ENCODE peak calls at places on chromosomes 13 and 19, in ten cellular contexts. One of them, this sample, is unnamed.

GRCh38 chr13:114155320-114155719 is 22.9 kb upstream of the RASA3 start:
- DNase-seq in stomach: no peak
- DNase-seq in breast epithelium: no peak
- DNase-seq in HepG2: no peak
- DNase-seq in prostate gland: no peak
- DNase-seq in K562: no peak
- DNase-seq in spleen: no peak
- DNase-seq in transverse colon: no peak
- DNase-seq in sigmoid colon: no peak
- DNase-seq in endothelial cell of umbilical vein: no peak
- DNase-seq in this sample: no peak

GRCh38 chr19:30225615-30226463 is 146.3 kb upstream of the ZNF536 start:
- DNase-seq in sigmoid colon: peak; percentile 44
- DNase-seq in spleen: no peak
- DNase-seq in K562: no peak
- DNase-seq in endothelial cell of umbilical vein: no peak
- DNase-seq in transverse colon: no peak
- DNase-seq in HepG2: no peak
- DNase-seq in stomach: no peak
- DNase-seq in prostate gland: no peak
- DNase-seq in breast epithelium: no peak
- DNase-seq in this sample: no peak

GRCh38 chr19:55460670-55461258 is 678 bp downstream of the ISOC2 start:
- DNase-seq in stomach: peak; percentile 78
- DNase-seq in endothelial cell of umbilical vein: peak; percentile 46
- DNase-seq in HepG2: peak; percentile 84
- DNase-seq in K562: peak; percentile 93
- DNase-seq in prostate gland: peak; percentile 68
- DNase-seq in sigmoid colon: peak; percentile 96
- DNase-seq in transverse colon: peak; percentile 86
- DNase-seq in breast epithelium: peak; percentile 82
- DNase-seq in spleen: peak; percentile 88
- DNase-seq in this sample: no peak

GRCh38 chr13:26551255-26551654 is 6.2 kb upstream of the WASF3 start:
- DNase-seq in endothelial cell of umbilical vein: no peak
- DNase-seq in stomach: no peak
- DNase-seq in spleen: no peak
- DNase-seq in prostate gland: no peak
- DNase-seq in K562: no peak
- DNase-seq in transverse colon: no peak
- DNase-seq in breast epithelium: no peak
- DNase-seq in HepG2: no peak
- DNase-seq in sigmoid colon: no peak
- DNase-seq in this sample: no peak

GRCh38 chr13:105969761-105970160 is 565.7 kb downstream of the EFNB2 start:
- DNase-seq in transverse colon: no peak
- DNase-seq in stomach: no peak
- DNase-seq in prostate gland: no peak
- DNase-seq in endothelial cell of umbilical vein: no peak
- DNase-seq in K562: no peak
- DNase-seq in spleen: no peak
- DNase-seq in sigmoid colon: no peak
- DNase-seq in breast epithelium: no peak
- DNase-seq in HepG2: no peak
- DNase-seq in this sample: no peak

GRCh38 chr13:75326173-75327131 is 155.5 kb downstream of the TBC1D4 start:
- DNase-seq in prostate gland: no peak
- DNase-seq in sigmoid colon: no peak
- DNase-seq in K562: peak; percentile 38
- DNase-seq in HepG2: no peak
- DNase-seq in endothelial cell of umbilical vein: peak; percentile 87
- DNase-seq in breast epithelium: no peak
- DNase-seq in stomach: no peak
- DNase-seq in spleen: peak; percentile 77
- DNase-seq in transverse colon: no peak
- DNase-seq in this sample: peak; percentile 20

GRCh38 chr19:28556371-28556770 is 656.6 kb downstream of the UQCRFS1 start:
- DNase-seq in breast epithelium: no peak
- DNase-seq in transverse colon: no peak
- DNase-seq in spleen: no peak
- DNase-seq in sigmoid colon: no peak
- DNase-seq in HepG2: no peak
- DNase-seq in K562: no peak
- DNase-seq in endothelial cell of umbilical vein: no peak
- DNase-seq in stomach: no peak
- DNase-seq in prostate gland: no peak
- DNase-seq in this sample: no peak

GRCh38 chr19:7230826-7231225 is 63.4 kb downstream of the INSR start:
- DNase-seq in K562: no peak
- DNase-seq in stomach: peak; percentile 29
- DNase-seq in prostate gland: no peak
- DNase-seq in spleen: no peak
- DNase-seq in endothelial cell of umbilical vein: no peak
- DNase-seq in sigmoid colon: peak; percentile 92
- DNase-seq in breast epithelium: no peak
- DNase-seq in transverse colon: no peak
- DNase-seq in HepG2: no peak
- DNase-seq in this sample: no peak

GRCh38 chr19:18543814-18544475 is 572 bp upstream of the FKBP8 start:
- DNase-seq in K562: peak; percentile 97
- DNase-seq in prostate gland: no peak
- DNase-seq in HepG2: peak; percentile 23
- DNase-seq in stomach: peak; percentile 51
- DNase-seq in endothelial cell of umbilical vein: peak; percentile 38
- DNase-seq in sigmoid colon: peak; percentile 78
- DNase-seq in spleen: peak; percentile 89
- DNase-seq in transverse colon: peak; percentile 82
- DNase-seq in breast epithelium: no peak
- DNase-seq in this sample: peak; percentile 80

GRCh38 chr19:52527134-52527953 is at the start of gene ZNF808:
- DNase-seq in K562: peak; percentile 90
- DNase-seq in sigmoid colon: peak; percentile 98
- DNase-seq in spleen: peak; percentile 100
- DNase-seq in HepG2: peak; percentile 85
- DNase-seq in breast epithelium: peak; percentile 98
- DNase-seq in transverse colon: peak; percentile 99
- DNase-seq in stomach: peak; percentile 98
- DNase-seq in prostate gland: peak; percentile 94
- DNase-seq in endothelial cell of umbilical vein: peak; percentile 88
- DNase-seq in this sample: peak; percentile 82
- TF ChIP-seq POLR2A in K562: peak; percentile 81
- TF ChIP-seq POLR2A in sigmoid colon: peak; percentile 34
- TF ChIP-seq POLR2A in spleen: peak; percentile 57
- TF ChIP-seq POLR2A in HepG2: peak; percentile 65
- TF ChIP-seq POLR2A in breast epithelium: no peak
- TF ChIP-seq POLR2A in transverse colon: peak; percentile 82
- TF ChIP-seq POLR2A in stomach: no peak
- TF ChIP-seq POLR2A in prostate gland: peak; percentile 35
- TF ChIP-seq POLR2A in endothelial cell of umbilical vein: peak; percentile 78
- TF ChIP-seq POLR2A in this sample: peak; percentile 74

GRCh38 chr19:10660346-10660745 is 6.2 kb downstream of the ILF3 start:
- DNase-seq in HepG2: no peak
- DNase-seq in endothelial cell of umbilical vein: no peak
- DNase-seq in K562: no peak
- DNase-seq in prostate gland: no peak
- DNase-seq in breast epithelium: no peak
- DNase-seq in sigmoid colon: no peak
- DNase-seq in transverse colon: no peak
- DNase-seq in stomach: no peak
- DNase-seq in spleen: no peak
- DNase-seq in this sample: no peak

GRCh38 chr19:10667867-10668266 is 13.7 kb downstream of the ILF3 start:
- DNase-seq in HepG2: no peak
- DNase-seq in sigmoid colon: no peak
- DNase-seq in prostate gland: no peak
- DNase-seq in spleen: no peak
- DNase-seq in stomach: no peak
- DNase-seq in breast epithelium: no peak
- DNase-seq in endothelial cell of umbilical vein: no peak
- DNase-seq in transverse colon: no peak
- DNase-seq in K562: no peak
- DNase-seq in this sample: no peak

GRCh38 chr19:10662384-10663251 is 8.5 kb downstream of the ILF3 start:
- DNase-seq in breast epithelium: no peak
- DNase-seq in endothelial cell of umbilical vein: no peak
- DNase-seq in stomach: no peak
- DNase-seq in spleen: no peak
- DNase-seq in HepG2: no peak
- DNase-seq in sigmoid colon: no peak
- DNase-seq in transverse colon: no peak
- DNase-seq in K562: no peak
- DNase-seq in prostate gland: no peak
- DNase-seq in this sample: no peak

DNA sequence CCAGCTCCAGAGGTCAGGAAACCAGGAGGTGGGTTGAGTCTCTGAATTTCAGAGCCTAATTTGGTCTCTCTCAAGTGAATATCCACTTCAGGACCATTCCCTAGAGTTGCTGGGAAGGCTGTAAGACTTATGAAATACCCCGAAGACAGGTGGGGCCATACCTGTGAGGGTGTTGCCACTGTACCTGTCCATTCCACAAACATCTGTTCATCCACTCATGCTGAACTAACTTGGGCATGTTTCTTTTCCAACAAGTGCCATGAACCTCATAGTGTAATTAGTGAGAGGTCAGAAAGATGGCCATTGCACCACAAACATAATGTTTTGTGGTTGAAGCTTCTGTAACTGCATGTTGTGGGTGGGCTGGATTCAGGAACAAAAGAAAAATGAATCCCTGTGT is 7.8 kb downstream of the ILF3 start:
- DNase-seq in endothelial cell of umbilical vein: no peak
- DNase-seq in breast epithelium: no peak
- DNase-seq in transverse colon: no peak
- DNase-seq in K562: no peak
- DNase-seq in HepG2: no peak
- DNase-seq in spleen: no peak
- DNase-seq in sigmoid colon: no peak
- DNase-seq in prostate gland: no peak
- DNase-seq in stomach: no peak
- DNase-seq in this sample: no peak
- TF ChIP-seq POLR2AphosphoS5 in endothelial cell of umbilical vein: no peak
- TF ChIP-seq POLR2AphosphoS5 in breast epithelium: no peak
- TF ChIP-seq POLR2AphosphoS5 in transverse colon: no peak
- TF ChIP-seq POLR2AphosphoS5 in K562: no peak
- TF ChIP-seq POLR2AphosphoS5 in HepG2: no peak
- TF ChIP-seq POLR2AphosphoS5 in spleen: no peak
- TF ChIP-seq POLR2AphosphoS5 in sigmoid colon: no peak
- TF ChIP-seq POLR2AphosphoS5 in prostate gland: no peak
- TF ChIP-seq POLR2AphosphoS5 in stomach: no peak
- TF ChIP-seq POLR2AphosphoS5 in this sample: no peak

GRCh38 chr13:39468306-39468705 is 134.7 kb downstream of the LHFPL6 start:
- DNase-seq in HepG2: no peak
- DNase-seq in endothelial cell of umbilical vein: no peak
- DNase-seq in breast epithelium: no peak
- DNase-seq in prostate gland: no peak
- DNase-seq in sigmoid colon: no peak
- DNase-seq in spleen: no peak
- DNase-seq in stomach: no peak
- DNase-seq in transverse colon: no peak
- DNase-seq in K562: no peak
- DNase-seq in this sample: no peak
- TF ChIP-seq POLR2A in HepG2: no peak
- TF ChIP-seq POLR2A in endothelial cell of umbilical vein: no peak
- TF ChIP-seq POLR2A in breast epithelium: no peak
- TF ChIP-seq POLR2A in prostate gland: no peak
- TF ChIP-seq POLR2A in sigmoid colon: no peak
- TF ChIP-seq POLR2A in spleen: no peak
- TF ChIP-seq POLR2A in stomach: no peak
- TF ChIP-seq POLR2A in transverse colon: no peak
- TF ChIP-seq POLR2A in K562: no peak
- TF ChIP-seq POLR2A in this sample: no peak

GRCh38 chr13:97266328-97266727 is 44.2 kb downstream of the MBNL2 start:
- DNase-seq in HepG2: no peak
- DNase-seq in spleen: no peak
- DNase-seq in K562: no peak
- DNase-seq in breast epithelium: no peak
- DNase-seq in endothelial cell of umbilical vein: no peak
- DNase-seq in prostate gland: no peak
- DNase-seq in transverse colon: no peak
- DNase-seq in stomach: no peak
- DNase-seq in sigmoid colon: no peak
- DNase-seq in this sample: no peak
- TF ChIP-seq POLR2AphosphoS5 in HepG2: no peak
- TF ChIP-seq POLR2AphosphoS5 in spleen: no peak
- TF ChIP-seq POLR2AphosphoS5 in K562: no peak
- TF ChIP-seq POLR2AphosphoS5 in breast epithelium: no peak
- TF ChIP-seq POLR2AphosphoS5 in endothelial cell of umbilical vein: no peak
- TF ChIP-seq POLR2AphosphoS5 in prostate gland: no peak
- TF ChIP-seq POLR2AphosphoS5 in transverse colon: no peak
- TF ChIP-seq POLR2AphosphoS5 in stomach: no peak
- TF ChIP-seq POLR2AphosphoS5 in sigmoid colon: no peak
- TF ChIP-seq POLR2AphosphoS5 in this sample: no peak

GRCh38 chr19:45058622-45059159 is 17.6 kb downstream of the ZNF296 start:
- DNase-seq in breast epithelium: no peak
- DNase-seq in prostate gland: no peak
- DNase-seq in stomach: no peak
- DNase-seq in HepG2: no peak
- DNase-seq in sigmoid colon: no peak
- DNase-seq in spleen: no peak
- DNase-seq in transverse colon: no peak
- DNase-seq in K562: no peak
- DNase-seq in endothelial cell of umbilical vein: no peak
- DNase-seq in this sample: no peak
- TF ChIP-seq POLR2A in breast epithelium: no peak
- TF ChIP-seq POLR2A in prostate gland: no peak
- TF ChIP-seq POLR2A in stomach: no peak
- TF ChIP-seq POLR2A in HepG2: no peak
- TF ChIP-seq POLR2A in sigmoid colon: no peak
- TF ChIP-seq POLR2A in spleen: no peak
- TF ChIP-seq POLR2A in transverse colon: no peak
- TF ChIP-seq POLR2A in K562: peak; percentile 43
- TF ChIP-seq POLR2A in endothelial cell of umbilical vein: no peak
- TF ChIP-seq POLR2A in this sample: no peak

DNA sequence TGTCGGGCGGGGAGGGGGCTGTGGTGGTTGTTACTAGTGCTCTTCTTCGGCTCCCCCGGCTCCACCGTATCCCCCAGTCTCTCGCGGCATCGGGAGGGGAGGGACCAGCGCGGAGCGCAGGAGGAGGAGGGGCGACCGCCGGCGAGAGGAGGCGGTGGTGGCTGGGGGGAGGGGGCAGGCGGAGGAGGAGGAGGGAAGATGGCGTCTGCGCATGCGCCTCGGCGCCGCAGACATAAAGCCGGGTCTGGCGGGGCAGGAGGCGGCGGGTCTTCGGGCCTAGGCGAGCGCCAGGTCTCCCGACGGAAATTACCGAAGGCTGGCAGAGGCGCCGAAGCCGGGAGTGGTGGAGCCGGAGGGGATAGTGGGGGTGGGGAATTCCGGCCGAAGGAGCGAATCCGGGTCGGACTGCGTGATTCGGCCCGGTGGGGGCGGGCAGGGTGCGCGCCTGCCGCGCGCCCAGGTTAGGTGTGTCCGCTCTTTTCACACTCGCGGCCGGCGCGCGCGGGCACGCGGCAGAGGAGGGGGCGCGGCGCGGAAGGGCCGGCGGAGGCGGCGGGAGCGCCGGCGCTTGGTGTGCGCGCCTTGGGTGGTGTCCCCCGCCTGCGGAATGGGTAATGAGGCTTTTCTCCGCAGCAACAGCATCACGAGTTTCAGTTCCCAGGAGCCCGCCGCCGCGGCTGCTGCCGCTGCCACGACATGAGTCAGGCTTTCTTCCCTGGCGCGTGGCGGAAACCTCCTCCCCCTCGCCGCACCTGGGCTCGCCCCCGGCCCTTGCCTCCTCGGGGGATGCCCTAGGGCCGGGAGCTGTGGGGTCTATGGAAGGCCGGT is 1.3 kb upstream of the TSC22D1 start:
- DNase-seq in breast epithelium: peak; percentile 95
- DNase-seq in sigmoid colon: peak; percentile 98
- DNase-seq in HepG2: peak; percentile 87
- DNase-seq in prostate gland: peak; percentile 96
- DNase-seq in spleen: peak; percentile 99
- DNase-seq in transverse colon: peak; percentile 98
- DNase-seq in endothelial cell of umbilical vein: peak; percentile 96
- DNase-seq in K562: peak; percentile 91
- DNase-seq in stomach: peak; percentile 99
- DNase-seq in this sample: peak; percentile 85
- TF ChIP-seq POLR2AphosphoS5 in breast epithelium: peak; percentile 63
- TF ChIP-seq POLR2AphosphoS5 in sigmoid colon: peak; percentile 86
- TF ChIP-seq POLR2AphosphoS5 in HepG2: peak; percentile 55
- TF ChIP-seq POLR2AphosphoS5 in prostate gland: peak; percentile 82
- TF ChIP-seq POLR2AphosphoS5 in spleen: peak; percentile 86
- TF ChIP-seq POLR2AphosphoS5 in transverse colon: peak; percentile 62
- TF ChIP-seq POLR2AphosphoS5 in endothelial cell of umbilical vein: peak; percentile 85
- TF ChIP-seq POLR2AphosphoS5 in K562: no peak
- TF ChIP-seq POLR2AphosphoS5 in stomach: peak; percentile 71
- TF ChIP-seq POLR2AphosphoS5 in this sample: no peak

This sample was measured in GM12891.